ENCODE peak calls at places on chromosomes 3 and 15, in four cellular contexts. D is CD8-positive, alpha-beta memory T cell; V is left ventricle myocardium inferior; Q is right cardiac atrium. A is an unnamed sample.
A peak's percentile ranks its signal among the peaks of the same experiment; 100 is the strongest.

GRCh38 chr15:60962087-60962486 is 267.0 kb downstream of the RORA start:
- DNase-seq in D (no peak), V (no peak), Q (no peak), A (no peak)

GRCh38 chr15:58760385-58761009 is 10.6 kb upstream of the MINDY2 start:
- DNase-seq in D (no peak), V (no peak), Q (no peak), A (no peak)

GRCh38 chr15:96122077-96123027 is 208.1 kb upstream of the NR2F2 start:
- DNase-seq in D (no peak), V (no peak), Q (no peak), A (no peak)

GRCh38 chr15:90571063-90571541 is 41.4 kb downstream of the CRTC3 start:
- DNase-seq in D (no peak), V (peak; percentile 38), Q (peak; percentile 52), A (no peak)

GRCh38 chr3:69411331-69411730 is 25.4 kb upstream of the FRMD4B start:
- DNase-seq in D (no peak), V (no peak), Q (no peak), A (no peak)

GRCh38 chr15:32867313-32867626 is 149.5 kb downstream of the GREM1 start:
- DNase-seq in D (no peak), V (no peak), Q (no peak), A (no peak)

GRCh38 chr15:56356616-56357015 is 8.6 kb upstream of the TEX9 start:
- DNase-seq in D (no peak), V (no peak), Q (no peak), A (no peak)

GRCh38 chr15:75206006-75206405 is 4.3 kb downstream of the C15orf39 start:
- DNase-seq in D (no peak), V (no peak), Q (no peak), A (no peak)

GRCh38 chr3:130929827-130930226 is 35.9 kb downstream of the ATP2C1 start:
- DNase-seq in D (no peak), V (no peak), Q (no peak), A (no peak)

GRCh38 chr15:57015360-57015759 is 96.9 kb downstream of the TCF12 start:
- DNase-seq in D (no peak), V (no peak), Q (no peak), A (no peak)

GRCh38 chr3:57980416-57980815 is 27.8 kb upstream of the FLNB start:
- DNase-seq in D (no peak), V (no peak), Q (no peak), A (no peak)

GRCh38 chr3:149813367-149814281 is 609 bp downstream of the RNF13 start:
- DNase-seq in D (no peak), V (no peak), Q (peak; percentile 19), A (no peak)

GRCh38 chr15:97470417-97470816 is 490.1 kb upstream of the ARRDC4 start:
- DNase-seq in D (no peak), V (no peak), Q (no peak), A (no peak)

GRCh38 chr15:51333571-51333970 is 4.8 kb downstream of the CYP19A1 start:
- DNase-seq in D (no peak), V (no peak), Q (no peak), A (no peak)

GRCh38 chr15:96893159-96893906 is 562.8 kb downstream of the NR2F2 start:
- DNase-seq in D (no peak), V (no peak), Q (no peak), A (no peak)

GRCh38 chr3:58419782-58420512 is 13.7 kb downstream of the PDHB start:
- DNase-seq in D (no peak), V (peak; percentile 54), Q (peak; percentile 78), A (no peak)

GRCh38 chr15:92409521-92409920 is 15.8 kb downstream of the ST8SIA2 start:
- DNase-seq in D (no peak), V (no peak), Q (no peak), A (no peak)

GRCh38 chr15:82093774-82094211 is 48.0 kb upstream of the MEX3B start:
- DNase-seq in D (no peak), V (no peak), Q (no peak), A (no peak)

GRCh38 chr3:113743006-113743639 is 2.9 kb downstream of the NAA50 start:
- DNase-seq in D (no peak), V (no peak), Q (no peak), A (no peak)

GRCh38 chr15:40471778-40472130 is 970 bp downstream of the CHST14 start:
- DNase-seq in D (no peak), V (no peak), Q (no peak), A (no peak)

GRCh38 chr15:34984884-34985630 is 3.0 kb downstream of the ZNF770 start:
- DNase-seq in D (no peak), V (no peak), Q (peak; percentile 22), A (no peak)

GRCh38 chr15:88615303-88616107 is 5.6 kb upstream of the AEN start:
- DNase-seq in D (no peak), V (no peak), Q (no peak), A (no peak)

GRCh38 chr15:64970696-64971095 is 19.0 kb downstream of the SPG21 start:
- DNase-seq in D (no peak), V (no peak), Q (peak; percentile 22), A (no peak)

GRCh38 chr3:126378341-126378751 is 16.4 kb upstream of the CFAP100 start:
- DNase-seq in D (no peak), V (no peak), Q (no peak), A (peak; percentile 11)

GRCh38 chr15:47473857-47474256 is 243.4 kb upstream of the SEMA6D start:
- DNase-seq in D (no peak), V (peak; percentile 61), Q (peak; percentile 77), A (peak; percentile 70)
- H3K4me3 ChIP-seq in D (no peak overlapping the region), V (no peak overlapping the region), Q (no peak overlapping the region), A (no peak overlapping the region)

DNA sequence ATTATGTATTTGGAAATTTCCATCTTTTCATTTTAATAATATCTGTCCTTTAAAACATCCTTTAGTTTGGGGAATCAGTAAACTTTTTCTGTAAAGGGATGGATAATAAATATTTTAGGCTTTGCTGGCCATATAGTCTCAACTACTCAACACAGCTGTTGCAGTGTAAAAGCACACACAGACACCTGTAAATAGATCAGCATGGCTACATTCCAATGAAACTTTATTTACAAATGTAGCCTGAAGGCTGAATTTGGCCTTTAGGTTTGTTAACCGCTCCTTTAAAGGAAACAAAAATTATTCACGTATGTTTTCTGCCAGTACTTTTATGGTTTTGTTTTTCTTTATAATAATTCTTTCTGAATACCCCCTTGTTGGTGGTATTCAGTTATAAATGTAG is 184.8 kb downstream of the ADAMTSL3 start:
- DNase-seq in D (no peak), V (no peak), Q (no peak), A (no peak)
- H3K4me3 ChIP-seq in D (no peak overlapping the region), V (no peak overlapping the region), Q (no peak overlapping the region), A (no peak overlapping the region)

GRCh38 chr3:72481542-72481941 is 366.7 kb downstream of the SHQ1 start:
- DNase-seq in D (no peak), V (no peak), Q (no peak), A (no peak)

GRCh38 chr3:72480366-72480765 is 367.9 kb downstream of the SHQ1 start:
- DNase-seq in D (no peak), V (no peak), Q (no peak), A (no peak)

GRCh38 chr3:72485649-72486048 is 362.6 kb downstream of the SHQ1 start:
- DNase-seq in D (no peak), V (peak; percentile 36), Q (peak; percentile 29), A (no peak)

GRCh38 chr3:72483554-72484104 is 364.6 kb downstream of the SHQ1 start:
- DNase-seq in D (no peak), V (no peak), Q (no peak), A (no peak)

GRCh38 chr3:72482589-72483249 is 365.5 kb downstream of the SHQ1 start:
- DNase-seq in D (peak; percentile 59), V (peak; percentile 77), Q (peak; percentile 72), A (peak; percentile 72)
- H3K4me3 ChIP-seq in D (peak overlapping the region; percentile 62), V (peak overlapping the region; percentile 55), Q (peak overlapping the region; percentile 30), A (peak overlapping the region; percentile 29)

DNA sequence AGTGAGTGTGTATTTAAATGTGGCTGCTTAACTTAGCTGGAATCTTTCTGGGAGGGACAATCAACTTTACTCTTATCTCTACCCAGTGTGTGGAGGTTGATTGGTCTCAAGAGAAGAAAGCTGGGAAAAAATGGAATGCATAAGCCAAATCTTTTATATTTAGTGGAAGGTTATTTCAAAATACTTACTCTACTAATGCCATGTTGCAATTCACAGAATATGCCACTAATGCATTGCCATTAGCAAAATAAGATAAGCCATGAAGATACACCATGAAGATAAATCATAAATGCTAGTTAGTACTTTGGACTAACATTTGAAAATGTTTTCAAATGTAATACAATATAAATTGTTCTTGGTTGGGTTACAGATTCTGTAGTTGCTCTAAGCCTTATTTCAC is 155.1 kb upstream of the LRRFIP2 start:
- DNase-seq in D (no peak), V (no peak), Q (no peak), A (no peak)
- H3K4me3 ChIP-seq in D (no peak overlapping the region), V (peak overlapping the region; percentile 9), Q (no peak overlapping the region), A (no peak overlapping the region)

A was measured in ovary.